ENCODE peak calls at places on chromosomes 5 and 9, in eight cellular contexts. C, F, R, M, L, P, U and E are unnamed samples.

GRCh38 chr5:151470440-151470839 is 23.0 kb downstream of the SLC36A1 start:
- DNase-seq in R (no peak), M (no peak), U (no peak), P (no peak), C (no peak), F (no peak), L (no peak), E (no peak)

GRCh38 chr9:121783523-121784507 is 132.4 kb downstream of the DAB2IP start:
- DNase-seq in R (no peak), M (no peak), L (no peak), U (no peak), C (no peak), P (no peak), F (peak), E (peak)

GRCh38 chr5:14581333-14581890 is at the start of gene OTULINL:
- DNase-seq in R (peak), F (peak), M (peak), C (peak), P (peak), U (peak), L (peak), E (peak)

GRCh38 chr5:123124495-123125171 is 35.6 kb downstream of the PRDM6 start:
- DNase-seq in P (no peak), C (no peak), R (no peak), F (no peak), L (no peak), U (no peak), M (no peak), E (no peak)

GRCh38 chr9:91807640-91808246 is 142.3 kb downstream of the ROR2 start:
- DNase-seq in P (peak), F (no peak), L (no peak), M (no peak), R (no peak), U (no peak), C (no peak), E (no peak)

GRCh38 chr5:41291323-41291722 is 78.0 kb upstream of the C6 start:
- DNase-seq in U (no peak), R (no peak), C (no peak), M (no peak), P (no peak), F (no peak), L (no peak), E (no peak)

GRCh38 chr5:1021136-1021968 is 12.8 kb downstream of the NKD2 start:
- DNase-seq in U (no peak), P (peak), L (no peak), R (no peak), C (no peak), F (no peak), M (no peak), E (no peak)

GRCh38 chr9:100294806-100295205 is 57.9 kb downstream of the TEX10 start:
- DNase-seq in U (no peak), L (no peak), R (no peak), M (no peak), P (no peak), C (no peak), F (no peak), E (no peak)

GRCh38 chr5:53694520-53695022 is 134.1 kb downstream of the NDUFS4 start:
- DNase-seq in F (no peak), C (no peak), L (no peak), P (no peak), R (no peak), M (no peak), U (no peak), E (no peak)

GRCh38 chr5:20536339-20536738 is 548.3 kb upstream of the CDH18 start:
- DNase-seq in U (no peak), P (no peak), L (no peak), M (no peak), R (no peak), F (no peak), C (no peak), E (peak)

GRCh38 chr5:17944046-17944445 is 309.8 kb downstream of the TAF11L14 start:
- DNase-seq in P (no peak), M (no peak), L (no peak), C (no peak), R (no peak), F (no peak), U (no peak), E (no peak)

GRCh38 chr9:530681-531080 is 310.8 kb upstream of the DMRT1 start:
- DNase-seq in M (no peak), C (peak), P (no peak), R (no peak), F (peak), L (peak), U (no peak), E (no peak)

GRCh38 chr9:16131269-16131668 is 578.4 kb downstream of the CCDC171 start:
- DNase-seq in L (no peak), P (no peak), U (no peak), F (no peak), M (no peak), C (no peak), R (no peak), E (peak)

GRCh38 chr5:178940569-178941360 is at the start of gene ZNF454:
- DNase-seq in F (peak), C (peak), U (peak), M (no peak), R (no peak), P (peak), L (peak), E (no peak)

GRCh38 chr9:8732367-8733075 is 932.9 kb upstream of the DMAC1 start:
- DNase-seq in U (no peak), L (no peak), M (no peak), C (no peak), R (no peak), F (no peak), P (no peak), E (no peak)

GRCh38 chr5:122864400-122864799 is 19.0 kb downstream of the SNX24 start:
- DNase-seq in P (no peak), C (no peak), U (no peak), L (no peak), R (no peak), F (no peak), M (no peak), E (no peak)

GRCh38 chr5:83475540-83476469 is 4.3 kb downstream of the VCAN start:
- DNase-seq in L (no peak), P (no peak), U (no peak), R (peak), C (no peak), M (no peak), F (no peak), E (no peak)
- TF ChIP-seq POLR2A in L (no peak), P (no peak), U (no peak), R (no peak), C (no peak), M (no peak), F (no peak), E (no peak)

GRCh38 chr9:14158911-14159310 is 155.0 kb downstream of the NFIB start:
- DNase-seq in L (peak), C (no peak), P (no peak), M (no peak), U (no peak), F (no peak), R (no peak), E (no peak)
- TF ChIP-seq POLR2A in L (no peak), C (no peak), P (no peak), M (no peak), U (no peak), F (no peak), R (no peak), E (no peak)

GRCh38 chr5:36876389-36876964 is at the start of gene NIPBL:
- DNase-seq in P (peak), R (peak), C (peak), F (peak), L (peak), M (peak), U (peak), E (peak)
- TF ChIP-seq POLR2A in P (peak), R (peak), C (no peak), F (no peak), L (peak), M (peak), U (peak), E (peak)

DNA sequence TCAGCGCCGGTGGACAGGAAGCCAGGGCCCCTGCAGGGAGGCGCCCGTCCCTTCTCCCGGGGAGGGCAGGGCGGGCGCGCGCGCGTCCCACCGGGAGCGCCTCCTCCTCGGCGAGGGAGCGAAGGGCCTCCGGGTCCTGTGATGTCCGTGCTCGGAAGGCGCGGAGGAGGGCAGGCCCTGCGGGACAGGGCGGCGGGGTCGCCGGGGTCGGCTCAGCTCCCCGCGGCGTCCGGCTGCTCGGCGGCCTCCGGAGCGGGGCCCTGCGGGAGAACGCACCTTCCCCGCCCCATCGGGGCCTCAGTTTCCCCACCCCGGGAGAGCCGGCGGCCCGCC is 328 bp downstream of the EXD3 start:
- DNase-seq in C (peak), F (no peak), P (peak), L (no peak), U (no peak), R (no peak), M (no peak), E (peak)
- TF ChIP-seq POLR2A in C (no peak), F (no peak), P (no peak), L (no peak), U (no peak), R (no peak), M (no peak), E (no peak)